ENCODE peak calls at places on chromosomes 4 and X, in six cellular contexts. A, Q, L, F, U and W are unnamed samples.

GRCh38 chr4:104352211-104352610 is 142.5 kb downstream of the CXXC4 start:
- DNase-seq in F (no peak), A (no peak), U (peak; percentile 4), Q (no peak), L (no peak), W (no peak)

GRCh38 chr4:2412534-2412884 is 5.9 kb downstream of the ZFYVE28 start:
- DNase-seq in U (no peak), A (no peak), L (no peak), Q (peak; percentile 83), F (no peak), W (no peak)

GRCh38 chr4:22607382-22607781 is 85.4 kb upstream of the GBA3 start:
- DNase-seq in L (no peak), F (no peak), U (peak; percentile 35), A (peak; percentile 54), Q (peak; percentile 1), W (peak; percentile 29)

GRCh38 chr4:152063301-152064235 is 302.8 kb upstream of the GATB start:
- DNase-seq in U (no peak), L (no peak), A (no peak), F (no peak), Q (peak; percentile 6), W (no peak)

GRCh38 chrX:39158801-39159657 is 357.8 kb downstream of the MID1IP1 start:
- DNase-seq in Q (peak; percentile 14), A (no peak), L (peak; percentile 67), U (no peak), F (no peak), W (no peak)

GRCh38 chr4:129545599-129546278 is 449.8 kb downstream of the C4orf33 start:
- DNase-seq in U (peak; percentile 3), A (no peak), Q (no peak), F (no peak), L (no peak), W (peak; percentile 97)

GRCh38 chr4:124483043-124483906 is 229.3 kb downstream of the ANKRD50 start:
- DNase-seq in A (no peak), Q (peak; percentile 44), U (no peak), L (no peak), F (no peak), W (peak; percentile 44)

GRCh38 chr4:88792821-88793220 is 95.2 kb upstream of the NAP1L5 start:
- DNase-seq in A (no peak), U (no peak), Q (no peak), L (no peak), F (no peak), W (peak; percentile 10)

GRCh38 chr4:6342530-6343293 is 73.1 kb downstream of the WFS1 start:
- DNase-seq in Q (no peak), F (no peak), U (no peak), A (no peak), L (no peak), W (no peak)

GRCh38 chr4:174763454-174764104 is 65.5 kb downstream of the GLRA3 start:
- DNase-seq in L (no peak), A (no peak), F (no peak), Q (no peak), U (no peak), W (no peak)

GRCh38 chrX:103845165-103845653 is 13.2 kb upstream of the RAB9B start:
- DNase-seq in A (peak; percentile 38), L (peak; percentile 33), U (peak; percentile 10), F (peak; percentile 62), Q (peak; percentile 54), W (peak; percentile 78)

GRCh38 chrX:123206222-123206621 is 22.1 kb downstream of the GRIA3 start:
- DNase-seq in L (no peak), F (no peak), Q (no peak), A (no peak), U (no peak), W (no peak)

GRCh38 chrX:53631156-53631555 is 55.4 kb downstream of the HUWE1 start:
- DNase-seq in A (no peak), L (no peak), Q (no peak), F (no peak), U (no peak), W (no peak)
- TF ChIP-seq MAX in A (no peak), L (no peak), Q (no peak), F (no peak), U (no peak), W (no peak)

GRCh38 chr4:133149932-133150642 is 993 bp downstream of the PCDH10 start:
- DNase-seq in U (no peak), Q (no peak), L (no peak), F (no peak), A (no peak), W (peak; percentile 59)
- TF ChIP-seq EZH2 in U (no peak), Q (no peak), L (no peak), F (peak; percentile 23), A (no peak), W (no peak)

GRCh38 chrX:18702362-18703195 is 4.9 kb upstream of the PPEF1 start:
- DNase-seq in F (no peak), L (no peak), Q (no peak), A (no peak), U (no peak), W (peak; percentile 67)
- TF ChIP-seq MAX in F (no peak), L (no peak), Q (no peak), A (no peak), U (no peak), W (no peak)

DNA sequence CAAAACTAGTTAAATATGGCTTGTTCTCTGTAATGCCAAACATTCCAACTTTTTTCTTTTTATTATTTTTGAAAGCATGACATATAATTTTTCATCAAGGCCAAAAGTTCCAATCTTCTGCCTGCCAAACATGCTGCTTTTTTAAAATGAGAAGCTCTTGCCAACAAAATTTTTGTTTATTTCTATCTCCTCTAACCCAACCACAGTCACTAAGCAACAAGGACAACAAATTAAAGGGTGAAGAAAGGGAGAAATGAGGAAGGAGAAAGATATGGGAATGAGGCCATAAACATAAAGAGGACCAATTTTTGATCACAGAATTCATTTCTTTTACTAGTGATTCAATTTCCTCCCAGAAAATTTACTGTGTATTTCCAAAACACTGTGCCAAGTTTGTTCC is 537.0 kb upstream of the DIAPH2 start:
- DNase-seq in Q (no peak), U (no peak), F (no peak), A (no peak), L (no peak), W (peak; percentile 1)
- TF ChIP-seq EZH2 in Q (no peak), U (no peak), F (no peak), A (no peak), L (no peak), W (no peak)

DNA sequence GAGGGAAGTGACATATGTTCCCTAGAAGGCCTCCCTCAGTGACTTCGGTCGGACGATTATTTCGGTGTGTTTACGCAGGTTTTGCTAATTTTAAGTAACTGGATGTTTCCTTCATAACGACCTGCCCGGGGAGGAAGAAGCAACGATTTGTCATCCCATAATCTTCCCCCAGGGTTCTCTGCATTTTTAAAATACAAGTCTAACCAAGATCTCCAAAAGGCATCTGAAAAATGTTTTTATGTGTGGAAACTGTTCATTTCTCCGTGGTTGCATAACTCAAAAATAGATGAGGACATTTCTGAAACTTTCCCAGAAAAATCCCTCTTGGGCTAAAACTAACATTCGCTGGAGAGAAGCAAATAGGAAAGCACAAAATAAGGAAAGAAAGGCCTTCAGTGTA is 195.4 kb downstream of the SHOX start:
- DNase-seq in L (no peak), F (peak; percentile 10), U (no peak), A (no peak), Q (no peak), W (no peak)
- TF ChIP-seq MAX in L (no peak), F (no peak), U (no peak), A (no peak), Q (no peak), W (no peak)